ENCODE peak calls at places on chromosomes 12 and 14, in seven cellular contexts. T is astrocyte of the spinal cord, Z is gastrocnemius medialis, D is left lung, H is cardiac muscle cell, L is sigmoid colon, J is AG09309. A is an unnamed sample.
A peak's percentile ranks its signal among the peaks of the same experiment; 100 is the strongest.

GRCh38 chr12:15527201-15527782 is 205.0 kb downstream of the PTPRO start:
- DNase-seq in T (no peak), D (no peak), H (peak; percentile 50), J (no peak), L (no peak), Z (no peak), A (peak; percentile 49)

GRCh38 chr14:89284368-89285058 is 132.5 kb downstream of the FOXN3 start:
- DNase-seq in H (no peak), Z (no peak), L (no peak), J (peak; percentile 55), D (no peak), T (peak; percentile 82), A (no peak)

GRCh38 chr12:128737292-128737966 is 86.3 kb downstream of the SLC15A4 start:
- DNase-seq in T (no peak), H (no peak), L (no peak), J (no peak), Z (no peak), D (no peak), A (no peak)

GRCh38 chr12:120708646-120709045 is 1.6 kb upstream of the UNC119B start:
- DNase-seq in J (no peak), L (no peak), H (no peak), Z (no peak), D (no peak), T (no peak), A (no peak)

GRCh38 chr14:60904381-60904780 is 76.5 kb downstream of the TRMT5 start:
- DNase-seq in L (no peak), J (no peak), D (no peak), T (no peak), Z (no peak), H (no peak), A (no peak)

GRCh38 chr14:61196034-61196433 is 85.1 kb downstream of the TMEM30B start:
- DNase-seq in T (no peak), H (peak; percentile 25), D (no peak), L (no peak), Z (no peak), J (no peak), A (no peak)

GRCh38 chr12:82994117-82994516 is 307.4 kb downstream of the TMTC2 start:
- DNase-seq in J (no peak), Z (no peak), T (no peak), D (no peak), L (no peak), H (no peak), A (no peak)

GRCh38 chr12:91178801-91179200 is 3.8 kb downstream of the DCN start:
- DNase-seq in Z (no peak), J (no peak), H (no peak), D (no peak), L (no peak), T (no peak), A (no peak)

GRCh38 chr14:75875958-75876357 is 105.8 kb downstream of the TGFB3 start:
- DNase-seq in Z (no peak), J (no peak), D (no peak), T (no peak), H (no peak), L (no peak), A (no peak)

GRCh38 chr14:88683119-88683518 is 109.6 kb downstream of the EML5 start:
- DNase-seq in J (no peak), T (no peak), Z (no peak), H (no peak), D (no peak), L (no peak), A (no peak)

GRCh38 chr12:96861656-96862055 is 45.4 kb upstream of the NEDD1 start:
- DNase-seq in T (peak; percentile 50), H (no peak), J (no peak), Z (no peak), L (no peak), D (no peak), A (peak; percentile 58)

GRCh38 chr12:106903241-106903950 is 52.3 kb upstream of the TMEM263 start:
- DNase-seq in L (peak; percentile 75), J (no peak), Z (peak; percentile 27), T (peak; percentile 43), D (peak; percentile 93), H (peak; percentile 62), A (peak; percentile 54)

GRCh38 chr14:60396718-60397343 is 89.0 kb downstream of the C14orf39 start:
- DNase-seq in J (peak; percentile 7), H (no peak), Z (no peak), T (peak; percentile 2), L (no peak), D (no peak), A (no peak)

GRCh38 chr12:68739891-68740290 is 6.1 kb upstream of the SLC35E3 start:
- DNase-seq in D (no peak), L (no peak), Z (no peak), T (no peak), J (no peak), H (no peak), A (no peak)

GRCh38 chr12:107372229-107372658 is 278.9 kb upstream of the CRY1 start:
- DNase-seq in T (peak; percentile 40), Z (no peak), D (no peak), L (no peak), J (no peak), H (peak; percentile 58), A (peak; percentile 43)

GRCh38 chr12:121575952-121576615 is 4.7 kb downstream of the KDM2B start:
- DNase-seq in H (peak; percentile 49), J (no peak), L (no peak), T (peak; percentile 36), Z (no peak), D (no peak), A (peak; percentile 56)

GRCh38 chr12:4448376-4448775 is 2.8 kb upstream of the FGF6 start:
- DNase-seq in J (no peak), L (no peak), D (no peak), Z (no peak), H (no peak), T (no peak), A (no peak)

GRCh38 chr14:74647061-74647833 is 35.2 kb upstream of the LTBP2 start:
- DNase-seq in L (peak; percentile 33), H (no peak), J (no peak), T (no peak), Z (no peak), D (no peak), A (no peak)

GRCh38 chr12:123142948-123143752 is 7.7 kb downstream of the PITPNM2 start:
- DNase-seq in L (peak; percentile 77), D (no peak), Z (no peak), H (no peak), T (peak; percentile 53), J (no peak), A (no peak)

GRCh38 chr12:117172168-117172567 is 18.1 kb downstream of the FBXO21 start:
- DNase-seq in J (no peak), T (no peak), L (no peak), H (no peak), Z (no peak), D (no peak), A (no peak)
- TF ChIP-seq CTCF in J (no peak), T (no peak), L (no peak), H (no peak), Z (no peak), D (no peak), A (no peak)

GRCh38 chr12:8907513-8907912 is 6.8 kb upstream of the PHC1 start:
- DNase-seq in L (no peak), H (no peak), T (no peak), Z (no peak), D (no peak), J (no peak), A (no peak)
- H3K4me3 ChIP-seq in L (no peak overlapping the region), H (no peak overlapping the region), T (no peak overlapping the region), Z (no peak overlapping the region), D (no peak overlapping the region), J (no peak overlapping the region), A (no peak overlapping the region)

GRCh38 chr12:12724421-12725085 is 7.4 kb downstream of the CDKN1B start:
- DNase-seq in Z (no peak), D (peak; percentile 87), T (peak; percentile 21), L (no peak), H (peak; percentile 18), J (no peak), A (no peak)

GRCh38 chr12:12726543-12727093 is 9.4 kb downstream of the CDKN1B start:
- DNase-seq in Z (no peak), D (no peak), J (peak; percentile 64), L (no peak), T (peak; percentile 76), H (peak; percentile 56), A (peak; percentile 92)

GRCh38 chr12:12723681-12724420 is 6.7 kb downstream of the CDKN1B start:
- DNase-seq in L (peak; percentile 73), Z (no peak), H (peak; percentile 47), T (peak; percentile 31), D (peak; percentile 84), J (no peak), A (no peak)

GRCh38 chr12:12725086-12725955 is 8.2 kb downstream of the CDKN1B start:
- DNase-seq in T (peak; percentile 99), D (peak; percentile 95), L (peak; percentile 98), Z (peak; percentile 89), H (peak; percentile 100), J (peak; percentile 100), A (peak; percentile 100)

DNA sequence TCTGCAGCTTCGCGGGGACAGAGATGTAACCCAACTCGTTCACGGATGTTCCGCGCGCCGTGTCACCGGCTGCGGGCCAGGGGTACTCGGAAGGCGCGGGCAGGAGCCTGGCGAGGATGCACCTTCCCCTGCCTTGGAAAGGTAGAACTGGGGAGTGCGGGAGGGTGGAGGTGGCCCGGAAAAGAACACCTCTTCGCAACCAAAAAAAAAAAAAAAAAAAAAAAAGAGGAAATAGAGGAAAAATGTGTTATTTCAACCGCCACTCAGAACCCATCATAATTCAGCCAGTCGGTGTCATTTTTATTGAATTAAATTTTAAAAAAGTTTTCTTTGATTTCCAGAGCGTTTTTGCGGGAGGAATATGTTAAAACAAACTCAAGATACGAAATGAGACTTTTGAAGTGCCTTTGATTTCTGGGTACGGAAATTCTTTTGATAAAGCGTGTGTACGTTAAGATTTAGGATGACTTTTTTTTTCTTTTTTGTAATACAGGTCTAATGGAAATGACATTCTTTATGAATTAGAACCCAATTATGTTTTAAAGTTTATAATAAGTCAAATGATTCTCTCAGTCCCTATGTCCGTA is 8.9 kb downstream of the CDKN1B start:
- DNase-seq in D (no peak), J (no peak), Z (no peak), H (no peak), T (no peak), L (no peak), A (no peak)
- TF ChIP-seq CTCF in D (no peak), J (no peak), Z (no peak), H (no peak), T (no peak), L (no peak), A (no peak)

DNA sequence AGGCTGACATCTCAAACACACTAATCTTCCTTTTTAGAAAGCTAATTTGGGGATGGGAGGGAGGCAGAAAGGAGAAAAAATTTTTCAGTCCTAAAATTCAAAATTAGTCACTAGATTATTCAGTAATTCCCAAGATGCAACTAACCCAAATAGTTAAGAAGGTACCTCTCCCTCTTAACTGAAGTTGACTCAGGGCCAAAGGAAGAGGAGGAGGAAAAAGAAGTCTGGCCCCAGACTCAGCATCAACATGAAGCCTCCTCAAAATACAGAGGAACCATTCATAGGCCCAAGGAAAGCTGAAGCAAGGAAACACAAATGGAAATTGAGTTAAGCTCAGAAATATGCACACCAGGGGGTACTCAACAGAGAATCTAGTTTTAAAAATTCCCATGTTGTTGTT is 21.6 kb downstream of the CBX5 start:
- DNase-seq in T (peak; percentile 78), L (no peak), J (no peak), H (peak; percentile 54), D (no peak), Z (no peak), A (peak; percentile 43)
- H3K4me3 ChIP-seq in T (no peak overlapping the region), L (no peak overlapping the region), J (no peak overlapping the region), H (peak overlapping the region; percentile 31), D (no peak overlapping the region), Z (no peak overlapping the region), A (no peak overlapping the region)

A was measured in cardiac fibroblast.